ENCODE peak calls at places on chromosomes 6 and 20, in seven cellular contexts. I is mesendoderm; M is pons; S is activated T-helper 9 cell treated with anti-CD3 and anti-CD28 coated beads, Interleukin-2, amount 50 U/mL, for 16 hours; R is T-helper 2 cell; Z is T follicular helper cell; F is body of pancreas. A is an unnamed sample.

GRCh38 chr6:67683960-67684359 is 951.1 kb upstream of the ADGRB3 start:
- DNase-seq in I (no peak), F (no peak), M (no peak), S (no peak), R (no peak), Z (no peak), A (no peak)

GRCh38 chr6:99148111-99148510 is 200.4 kb upstream of the FBXL4 start:
- DNase-seq in I (peak; percentile 51), F (no peak), M (no peak), R (no peak), Z (no peak), S (no peak), A (no peak)

GRCh38 chr20:34716921-34717229 is 12.7 kb downstream of the TP53INP2 start:
- DNase-seq in F (no peak), R (no peak), M (no peak), Z (no peak), I (no peak), S (no peak), A (no peak)

GRCh38 chr6:101883398-101883975 is 490.0 kb downstream of the GRIK2 start:
- DNase-seq in M (no peak), F (no peak), S (no peak), I (no peak), Z (no peak), R (no peak), A (no peak)

GRCh38 chr6:110560239-110561015 is 84.0 kb upstream of the SLC22A16 start:
- DNase-seq in F (no peak), S (no peak), M (no peak), I (no peak), Z (no peak), R (peak; percentile 6), A (no peak)

GRCh38 chr20:35008411-35009342 is 53.0 kb downstream of the MYH7B start:
- DNase-seq in I (no peak), M (no peak), Z (no peak), R (no peak), S (no peak), F (peak; percentile 90), A (no peak)

GRCh38 chr6:111462770-111463391 is 20.1 kb downstream of the REV3L start:
- DNase-seq in S (no peak), Z (no peak), M (no peak), R (no peak), I (peak; percentile 12), F (no peak), A (no peak)

GRCh38 chr6:84825461-84825860 is 61.1 kb upstream of the TBX18 start:
- DNase-seq in M (no peak), F (no peak), R (no peak), I (no peak), S (no peak), Z (no peak), A (no peak)

GRCh38 chr20:31485450-31486339 is 10.6 kb downstream of the REM1 start:
- DNase-seq in S (no peak), Z (no peak), M (no peak), F (peak; percentile 30), R (no peak), I (no peak), A (no peak)

GRCh38 chr6:169426611-169427010 is 173.0 kb upstream of the THBS2 start:
- DNase-seq in F (no peak), Z (no peak), M (no peak), S (no peak), R (no peak), I (no peak), A (no peak)

GRCh38 chr20:45390931-45391330 is 12.8 kb upstream of the TP53TG5 start:
- DNase-seq in I (no peak), M (no peak), F (no peak), Z (no peak), R (no peak), S (no peak), A (no peak)

GRCh38 chr6:167643223-167643622 is 183.5 kb upstream of the AFDN start:
- DNase-seq in M (no peak), I (no peak), S (no peak), F (no peak), Z (no peak), R (no peak), A (no peak)

GRCh38 chr20:51306521-51307358 is 235.8 kb downstream of the NFATC2 start:
- DNase-seq in R (peak; percentile 30), I (peak; percentile 92), S (peak; percentile 54), Z (peak; percentile 56), M (peak; percentile 62), F (peak; percentile 79), A (peak; percentile 54)

GRCh38 chr6:30793521-30794194 is 49.3 kb upstream of the IER3 start:
- DNase-seq in Z (no peak), F (no peak), S (no peak), I (no peak), M (peak; percentile 61), R (peak; percentile 28), A (no peak)

GRCh38 chr6:87350516-87350915 is 5.9 kb downstream of the C6orf163 start:
- DNase-seq in M (no peak), I (no peak), R (no peak), F (no peak), S (no peak), Z (no peak), A (no peak)

GRCh38 chr6:65707134-65707826 is at the start of gene EYS:
- DNase-seq in Z (no peak), R (no peak), S (no peak), M (no peak), F (no peak), I (no peak), A (peak; percentile 64)

GRCh38 chr20:4787069-4787468 is 65.4 kb downstream of the PRND start:
- DNase-seq in S (no peak), R (no peak), I (no peak), F (no peak), M (no peak), Z (no peak), A (no peak)

GRCh38 chr6:157840776-157841175 is 17.7 kb downstream of the SNX9 start:
- DNase-seq in F (no peak), Z (no peak), S (no peak), R (no peak), M (no peak), I (peak; percentile 75), A (no peak)

GRCh38 chr6:38160831-38161230 is 341.3 kb downstream of the ZFAND3 start:
- DNase-seq in R (no peak), F (no peak), M (no peak), I (no peak), Z (no peak), S (no peak), A (no peak)

GRCh38 chr20:21102691-21103311 is 3.4 kb downstream of the LINC00237 start:
- DNase-seq in S (no peak), Z (peak; percentile 28), R (peak; percentile 57), M (peak; percentile 64), I (peak; percentile 73), F (peak; percentile 64), A (no peak)

GRCh38 chr20:19348582-19348981 is 136.1 kb downstream of the SLC24A3 start:
- DNase-seq in Z (no peak), F (no peak), M (no peak), R (no peak), S (no peak), I (no peak), A (no peak)

GRCh38 chr20:1934162-1934561 is 39.0 kb downstream of the SIRPA start:
- DNase-seq in S (no peak), Z (no peak), F (no peak), I (no peak), R (no peak), M (no peak), A (peak; percentile 37)

GRCh38 chr20:62776692-62777527 is 19.4 kb upstream of the MRGBP start:
- DNase-seq in M (no peak), S (no peak), F (peak; percentile 46), I (peak; percentile 86), Z (peak; percentile 20), R (peak; percentile 28), A (no peak)

GRCh38 chr20:38728237-38728761 is 4.0 kb downstream of the SLC32A1 start:
- DNase-seq in R (no peak), M (no peak), I (peak; percentile 54), Z (no peak), F (no peak), S (no peak), A (no peak)

GRCh38 chr20:61951695-61952533 is 113.8 kb downstream of the TAF4 start:
- DNase-seq in F (no peak), M (no peak), S (no peak), Z (no peak), I (peak; percentile 73), R (no peak), A (no peak)

GRCh38 chr20:2557873-2558580 is 21.7 kb downstream of the TMC2 start:
- DNase-seq in R (no peak), F (no peak), M (no peak), I (no peak), S (no peak), Z (no peak), A (no peak)

A was measured in NCI-H446.